ENCODE peak calls at places on chromosomes 13 and 19, in nine cellular contexts. F is mammary epithelial cell, A is psoas muscle, J is fibroblast of lung, B is HCT116, Y is sigmoid colon, G is stomach, R is heart left ventricle, V is DND-41. P is an unnamed sample.

GRCh38 chr19:52099497-52100138 is 4.1 kb upstream of the ZNF841 start:
- DNase-seq in F (peak; percentile 44), A (no peak), J (peak; percentile 24), B (no peak), Y (no peak), G (no peak), R (no peak), V (no peak), P (no peak)

GRCh38 chr13:35887028-35887666 is 244.0 kb downstream of the DCLK1 start:
- DNase-seq in F (no peak), A (no peak), J (no peak), B (no peak), Y (no peak), G (no peak), R (no peak), V (no peak), P (no peak)

GRCh38 chr19:31439270-31439573 is 90.0 kb upstream of the TSHZ3 start:
- DNase-seq in F (no peak), A (no peak), J (no peak), B (no peak), Y (no peak), G (no peak), R (no peak), V (no peak), P (no peak)

GRCh38 chr19:743168-743687 is 7.7 kb upstream of the MISP start:
- DNase-seq in F (no peak), A (no peak), J (peak; percentile 19), B (no peak), Y (no peak), G (peak; percentile 31), R (no peak), V (no peak), P (peak; percentile 72)

GRCh38 chr13:92175330-92175729 is 776.9 kb downstream of the GPC5 start:
- DNase-seq in F (peak; percentile 0), A (no peak), J (peak; percentile 88), B (no peak), Y (no peak), G (no peak), R (peak; percentile 9), V (peak; percentile 26), P (no peak)

GRCh38 chr19:14433454-14434156 is 499 bp downstream of the PKN1 start:
- DNase-seq in F (no peak), A (no peak), J (no peak), B (no peak), Y (no peak), G (peak; percentile 62), R (peak; percentile 38), V (peak; percentile 48), P (peak; percentile 62)

GRCh38 chr19:5358173-5358800 is 17.7 kb upstream of the PTPRS start:
- DNase-seq in F (no peak), A (no peak), J (no peak), B (peak; percentile 50), Y (no peak), G (no peak), R (no peak), V (no peak), P (no peak)

GRCh38 chr19:28359819-28360414 is 853.0 kb downstream of the UQCRFS1 start:
- DNase-seq in F (no peak), A (no peak), J (no peak), B (no peak), Y (no peak), G (no peak), R (no peak), V (no peak), P (no peak)

GRCh38 chr19:55654323-55654832 is 457 bp upstream of the U2AF2 start:
- DNase-seq in F (peak; percentile 98), A (peak; percentile 100), J (peak; percentile 100), B (peak; percentile 99), Y (peak; percentile 100), G (peak; percentile 100), R (peak; percentile 99), V (peak; percentile 99), P (peak; percentile 99)

GRCh38 chr19:23281663-23282276 is 31.6 kb upstream of the ZNF724 start:
- DNase-seq in F (no peak), A (no peak), J (no peak), B (no peak), Y (no peak), G (no peak), R (no peak), V (no peak), P (no peak)

GRCh38 chr13:31859546-31859945 is 120.2 kb downstream of the RXFP2 start:
- DNase-seq in F (no peak), A (no peak), J (no peak), B (no peak), Y (no peak), G (no peak), R (no peak), V (no peak), P (no peak)

GRCh38 chr19:28066161-28066560 is 1146.8 kb downstream of the UQCRFS1 start:
- DNase-seq in F (no peak), A (no peak), J (no peak), B (no peak), Y (no peak), G (no peak), R (no peak), V (no peak), P (no peak)

GRCh38 chr19:7784856-7785255 is 21.8 kb downstream of the CLEC4M start:
- DNase-seq in F (no peak), A (no peak), J (no peak), B (no peak), Y (no peak), G (no peak), R (no peak), V (no peak), P (no peak)

GRCh38 chr19:48390188-48391099 is 907 bp downstream of the KDELR1 start:
- DNase-seq in F (peak; percentile 57), A (peak; percentile 81), J (peak; percentile 61), B (no peak), Y (peak; percentile 82), G (peak; percentile 70), R (peak; percentile 63), V (peak; percentile 70), P (peak; percentile 77)

DNA sequence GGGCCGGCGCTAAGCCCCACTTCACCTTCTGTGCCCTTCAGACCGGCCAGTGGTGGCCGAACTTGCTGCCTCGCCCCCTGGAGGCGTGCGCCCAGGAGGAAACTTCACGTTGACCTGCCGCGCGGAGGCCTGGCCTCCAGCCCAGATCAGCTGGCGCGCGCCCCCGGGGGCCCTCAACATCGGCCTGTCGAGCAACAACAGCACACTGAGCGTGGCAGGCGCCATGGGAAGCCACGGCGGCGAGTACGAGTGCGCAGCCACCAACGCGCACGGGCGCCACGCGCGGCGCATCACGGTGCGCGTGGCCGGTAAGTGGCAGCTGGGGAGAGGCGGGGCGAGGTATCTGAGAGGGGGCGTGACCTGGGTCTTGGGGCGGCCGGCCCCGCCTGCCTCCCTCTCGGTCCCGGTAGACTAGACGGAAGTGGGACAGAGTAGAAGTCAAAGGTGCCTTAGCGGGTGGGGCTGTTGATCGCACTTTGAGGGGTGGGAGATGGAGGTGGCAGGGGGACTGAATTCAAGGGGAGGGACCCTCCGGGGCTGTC is 5.6 kb downstream of the ICAM5 start:
- DNase-seq in F (no peak), A (no peak), J (no peak), B (no peak), Y (no peak), G (peak; percentile 51), R (no peak), V (no peak), P (peak; percentile 86)
- TF ChIP-seq CTCF in F (no peak), A (no peak), J (no peak), B (no peak), Y (no peak), G (no peak), R (no peak), V (no peak), P (peak; percentile 18)

GRCh38 chr19:56880592-56881190 is 40.2 kb upstream of the PEG3 start:
- DNase-seq in F (no peak), A (no peak), J (no peak), B (no peak), Y (no peak), G (no peak), R (no peak), V (no peak), P (no peak)
- H3K4me1 ChIP-seq in F (no peaks in the 10 kb centered on the region), A (no peaks in the 10 kb centered on the region), J (no peaks in the 10 kb centered on the region), B (no peaks in the 10 kb centered on the region), Y (no peaks in the 10 kb centered on the region), G (no peaks in the 10 kb centered on the region), R (no peaks in the 10 kb centered on the region), V (no peaks in the 10 kb centered on the region), P (no peaks in the 10 kb centered on the region)

GRCh38 chr19:51097166-51097736 is 11.0 kb downstream of the CTU1 start:
- DNase-seq in F (peak; percentile 93), A (peak; percentile 74), J (peak; percentile 51), B (peak; percentile 31), Y (peak; percentile 74), G (peak; percentile 77), R (peak; percentile 45), V (peak; percentile 44), P (peak; percentile 85)

GRCh38 chr19:51097796-51098195 is 10.4 kb downstream of the CTU1 start:
- DNase-seq in F (no peak), A (no peak), J (no peak), B (no peak), Y (no peak), G (no peak), R (no peak), V (no peak), P (no peak)

GRCh38 chr19:51098366-51099069 is 9.7 kb downstream of the CTU1 start:
- DNase-seq in F (no peak), A (no peak), J (peak; percentile 33), B (no peak), Y (peak; percentile 83), G (no peak), R (peak; percentile 35), V (no peak), P (peak; percentile 82)

GRCh38 chr19:51094696-51095279 is 12.1 kb upstream of the KLK14 start:
- DNase-seq in F (no peak), A (no peak), J (no peak), B (no peak), Y (no peak), G (peak; percentile 45), R (no peak), V (peak; percentile 27), P (peak; percentile 57)

DNA sequence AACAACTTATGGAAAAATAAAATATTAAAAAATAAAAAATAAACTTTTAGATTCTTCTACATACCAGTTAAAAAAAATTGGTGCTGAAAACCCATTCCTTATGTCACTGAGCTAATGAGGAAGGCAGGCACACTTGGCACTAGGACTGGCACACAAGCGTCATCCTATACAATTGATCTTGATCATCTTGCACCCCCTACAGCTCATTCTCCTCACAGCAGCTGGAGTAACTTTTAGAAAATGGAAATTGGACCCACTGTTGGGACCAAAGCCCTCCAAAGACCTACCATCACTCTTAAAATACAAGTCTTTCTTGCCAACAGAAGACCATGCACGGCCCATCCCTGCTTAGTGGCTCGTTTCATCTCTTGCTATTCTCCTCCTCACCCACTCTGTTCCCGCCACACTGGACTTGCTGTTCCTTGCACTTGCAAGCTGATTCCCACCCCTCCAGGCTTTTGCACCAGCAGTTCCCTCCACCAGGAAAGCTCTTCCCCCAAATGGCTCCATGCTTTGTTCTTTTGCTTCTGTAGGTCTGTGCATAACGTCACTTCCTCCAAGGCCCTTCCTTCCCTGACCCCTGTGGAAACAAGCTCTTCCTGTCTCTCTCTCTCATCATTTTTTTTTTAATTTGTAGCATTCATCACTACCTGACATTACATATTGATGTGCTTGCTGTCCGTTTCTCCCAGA is 11.6 kb downstream of the CTU1 start:
- DNase-seq in F (no peak), A (no peak), J (no peak), B (peak; percentile 21), Y (no peak), G (no peak), R (no peak), V (no peak), P (no peak)
- TF ChIP-seq CTCF in F (peak; percentile 50), A (no peak), J (peak; percentile 13), B (peak; percentile 54), Y (no peak), G (no peak), R (peak; percentile 19), V (peak; percentile 51), P (no peak)

GRCh38 chr19:18475004-18475453 is 37.1 kb upstream of the ISYNA1 start:
- DNase-seq in F (no peak), A (no peak), J (no peak), B (no peak), Y (peak; percentile 64), G (no peak), R (no peak), V (no peak), P (no peak)
- H3K4me1 ChIP-seq in F (peaks cover 16% of the 10 kb centered on the region), A (peaks cover 79% of the 10 kb centered on the region), J (peaks cover 10% of the 10 kb centered on the region), B (peaks cover 27% of the 10 kb centered on the region), Y (no peaks in the 10 kb centered on the region), G (peaks cover 67% of the 10 kb centered on the region), R (peaks cover 25% of the 10 kb centered on the region), V (no peaks in the 10 kb centered on the region), P (peaks cover 80% of the 10 kb centered on the region)

P was measured in lower lobe of right lung.